ENCODE peak calls at places on chromosomes 2 and 18, in four cellular contexts. Q, V, A and T are unnamed samples.

GRCh38 chr18:76621184-76621583 is 126.1 kb upstream of the ZNF516 start:
- DNase-seq in Q (no peak), V (peak; percentile 54), A (no peak), T (no peak)

GRCh38 chr2:109560265-109560664 is 53.5 kb downstream of the SEPTIN10 start:
- DNase-seq in Q (peak; percentile 46), V (no peak), A (no peak), T (no peak)

GRCh38 chr2:73260338-73260984 is 23.8 kb downstream of the FBXO41 start:
- DNase-seq in Q (no peak), V (no peak), A (no peak), T (no peak)

GRCh38 chr2:241187101-241187690 is 1.3 kb upstream of the ANO7 start:
- DNase-seq in Q (peak; percentile 33), V (no peak), A (no peak), T (no peak)

GRCh38 chr18:23105581-23106219 is 29.6 kb upstream of the CABLES1 start:
- DNase-seq in Q (peak; percentile 55), V (no peak), A (peak; percentile 85), T (no peak)

GRCh38 chr18:2306641-2307040 is 264.7 kb downstream of the METTL4 start:
- DNase-seq in Q (no peak), V (no peak), A (no peak), T (no peak)

GRCh38 chr18:77049938-77050337 is 82.6 kb downstream of the MBP start:
- DNase-seq in Q (no peak), V (no peak), A (no peak), T (no peak)

GRCh38 chr2:217489145-217489960 is 513.4 kb downstream of the TNS1 start:
- DNase-seq in Q (no peak), V (peak; percentile 52), A (no peak), T (no peak)

GRCh38 chr18:48493856-48494255 is 45.0 kb upstream of the CTIF start:
- DNase-seq in Q (peak; percentile 63), V (no peak), A (no peak), T (no peak)

GRCh38 chr2:201568217-201568820 is 75.0 kb downstream of the TMEM237 start:
- DNase-seq in Q (no peak), V (no peak), A (no peak), T (no peak)

GRCh38 chr18:44938396-44939036 is 257.8 kb downstream of the SETBP1 start:
- DNase-seq in Q (no peak), V (no peak), A (peak; percentile 76), T (no peak)

GRCh38 chr2:213086566-213086965 is 64.8 kb downstream of the IKZF2 start:
- DNase-seq in Q (no peak), V (no peak), A (no peak), T (no peak)

GRCh38 chr2:28471214-28471613 is 24.6 kb upstream of the PLB1 start:
- DNase-seq in Q (no peak), V (no peak), A (no peak), T (peak; percentile 42)

GRCh38 chr2:54613361-54613760 is 110.1 kb upstream of the EML6 start:
- DNase-seq in Q (no peak), V (no peak), A (no peak), T (no peak)
- H3K4me1 ChIP-seq in Q (peaks cover 18% of the 10 kb centered on the region), V (peaks cover under 1% of the 10 kb centered on the region), A (peaks cover 5% of the 10 kb centered on the region), T (peaks cover 39% of the 10 kb centered on the region)

GRCh38 chr2:37826611-37827010 is 98.5 kb upstream of the RMDN2 start:
- DNase-seq in Q (no peak), V (no peak), A (no peak), T (no peak)

GRCh38 chr2:37827911-37828411 is 97.1 kb upstream of the RMDN2 start:
- DNase-seq in Q (no peak), V (no peak), A (no peak), T (no peak)

GRCh38 chr2:37825586-37825985 is 99.5 kb upstream of the RMDN2 start:
- DNase-seq in Q (no peak), V (no peak), A (no peak), T (no peak)

GRCh38 chr2:37829202-37829601 is 95.9 kb upstream of the RMDN2 start:
- DNase-seq in Q (peak; percentile 47), V (peak; percentile 77), A (no peak), T (no peak)

DNA sequence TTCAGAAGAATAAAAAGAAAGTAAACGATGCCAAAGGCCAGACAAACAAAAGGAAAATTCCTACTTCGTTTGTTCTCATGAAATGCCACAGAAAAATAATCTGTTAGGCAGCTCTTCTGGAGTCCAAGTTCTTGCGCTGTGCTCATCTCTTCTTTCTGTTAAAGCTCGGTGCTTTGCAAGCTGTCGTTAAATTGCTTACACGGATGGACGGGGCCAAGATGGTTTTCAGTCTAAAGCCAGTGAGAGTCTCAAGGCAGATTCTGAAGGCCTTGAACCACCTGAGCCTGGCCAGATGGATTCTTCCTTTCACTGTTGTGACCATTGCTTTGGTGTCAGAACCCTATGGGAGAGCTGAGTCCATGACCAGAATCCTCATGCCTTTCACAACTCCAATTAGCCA is 97.6 kb upstream of the RMDN2 start:
- DNase-seq in Q (no peak), V (no peak), A (no peak), T (no peak)
- H3K4me1 ChIP-seq in Q (peaks cover 24% of the 10 kb centered on the region), V (no peaks in the 10 kb centered on the region), A (no peaks in the 10 kb centered on the region), T (no peaks in the 10 kb centered on the region)

DNA sequence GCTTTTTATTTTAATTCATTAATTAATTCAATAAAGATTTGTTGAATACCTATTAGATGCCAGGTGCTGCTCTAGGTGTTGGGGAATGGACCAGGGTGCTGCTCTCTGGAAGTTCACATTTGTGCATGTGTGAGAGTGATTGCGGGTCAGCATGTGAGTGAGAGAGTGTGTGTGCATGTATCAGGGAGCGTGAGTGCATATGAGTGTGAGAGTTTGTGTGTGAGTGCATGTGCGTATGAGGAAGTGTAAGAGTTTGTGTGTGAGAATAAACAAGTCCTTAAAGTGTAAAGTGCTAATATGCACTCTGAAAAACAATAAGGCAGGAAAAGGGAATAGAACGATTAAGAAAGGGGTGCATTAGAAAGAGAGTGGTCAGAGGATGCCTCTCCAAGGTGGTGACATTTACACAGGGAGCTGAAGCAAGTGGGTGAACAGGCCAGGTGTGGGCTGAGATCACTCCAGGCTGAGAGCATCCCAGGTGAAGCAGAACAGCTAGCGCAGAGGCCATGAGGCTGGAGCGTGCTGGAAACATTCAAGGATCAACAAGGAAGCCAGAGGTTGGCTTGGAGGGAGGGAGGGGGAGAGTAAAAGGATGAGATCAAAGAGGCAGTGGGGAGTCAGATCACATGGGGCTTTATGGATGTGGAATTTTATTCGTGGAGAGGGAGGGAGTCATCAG is 50.5 kb upstream of the SLC1A4 start:
- DNase-seq in Q (no peak), V (no peak), A (no peak), T (no peak)
- H3K4me1 ChIP-seq in Q (peaks cover 1% of the 10 kb centered on the region), V (no peaks in the 10 kb centered on the region), A (no peaks in the 10 kb centered on the region), T (peaks cover 4% of the 10 kb centered on the region)

DNA sequence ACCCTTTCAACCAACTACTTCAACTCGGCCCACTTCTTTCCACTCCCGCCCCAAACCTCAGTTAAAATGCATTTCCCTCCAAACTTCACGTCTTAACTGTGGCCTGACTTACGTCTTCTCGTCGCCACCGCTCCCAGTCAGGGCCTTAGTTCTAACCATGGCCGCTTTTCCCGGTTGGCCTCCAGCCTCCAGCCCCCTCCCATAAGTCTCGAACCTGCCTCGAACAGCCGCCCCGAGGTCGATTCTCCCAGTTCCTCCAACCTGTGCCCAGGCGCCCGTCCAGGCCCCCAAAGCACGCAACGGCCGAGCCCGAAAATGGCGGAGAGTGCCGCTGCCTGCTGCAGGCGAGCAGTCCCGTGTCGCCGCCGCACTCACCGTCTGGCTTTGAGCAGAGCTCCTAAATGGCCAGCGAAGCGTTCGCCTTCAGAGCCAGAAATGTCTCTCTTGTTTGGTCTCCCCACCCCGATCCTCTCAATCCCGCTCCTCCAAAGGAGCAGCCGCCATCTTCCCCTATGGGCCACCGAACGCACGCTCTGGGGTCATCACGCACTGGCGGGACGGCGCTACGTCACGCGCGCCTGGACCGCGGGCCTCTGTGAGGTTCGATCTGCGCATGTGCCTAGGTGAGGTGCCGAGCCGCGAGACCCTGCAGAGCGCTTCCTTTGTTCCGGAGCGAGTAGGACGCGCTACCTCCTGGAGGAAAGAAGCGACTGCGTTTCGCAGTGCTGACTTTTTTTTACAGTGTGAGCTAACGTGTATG is at the start of gene WDR33:
- DNase-seq in Q (peak; percentile 87), V (peak; percentile 86), A (peak; percentile 94), T (peak; percentile 95)
- H3K4me1 ChIP-seq in Q (peaks cover 37% of the 10 kb centered on the region), V (peaks cover 1% of the 10 kb centered on the region), A (no peaks in the 10 kb centered on the region), T (peaks cover 41% of the 10 kb centered on the region)